ENCODE peak calls at places on chromosome 3, in eight cellular contexts. J, T, L, A, Z, F, K and U are unnamed samples.

GRCh38 chr3:141401584-141402475 is 33.5 kb downstream of the ZBTB38 start:
- DNase-seq in J (no peak), T (peak; percentile 37), L (peak; percentile 56), A (peak; percentile 41), Z (peak; percentile 84), F (no peak), K (peak; percentile 77), U (peak; percentile 69)

GRCh38 chr3:160554980-160555379 is 10.4 kb downstream of the KPNA4 start:
- DNase-seq in J (no peak), T (no peak), L (no peak), A (no peak), Z (no peak), F (no peak), K (no peak), U (no peak)

GRCh38 chr3:156443079-156443478 is 111.8 kb downstream of the SSR3 start:
- DNase-seq in J (peak; percentile 37), T (no peak), L (no peak), A (no peak), Z (peak; percentile 63), F (no peak), K (no peak), U (no peak)

GRCh38 chr3:134965849-134966248 is 170.8 kb downstream of the EPHB1 start:
- DNase-seq in J (no peak), T (no peak), L (no peak), A (no peak), Z (peak; percentile 31), F (no peak), K (no peak), U (no peak)

GRCh38 chr3:134039161-134039862 is 9.6 kb upstream of the SLCO2A1 start:
- DNase-seq in J (no peak), T (no peak), L (no peak), A (no peak), Z (peak; percentile 81), F (no peak), K (peak; percentile 84), U (no peak)

GRCh38 chr3:122948398-122948797 is 79.2 kb downstream of the SEMA5B start:
- DNase-seq in J (no peak), T (no peak), L (peak; percentile 12), A (no peak), Z (peak; percentile 71), F (no peak), K (no peak), U (no peak)

GRCh38 chr3:168071535-168071934 is 24.2 kb downstream of the GOLIM4 start:
- DNase-seq in J (peak; percentile 79), T (peak; percentile 55), L (peak; percentile 61), A (peak; percentile 58), Z (no peak), F (no peak), K (no peak), U (no peak)

GRCh38 chr3:76310661-76311060 is 525.3 kb upstream of the ZNF717 start:
- DNase-seq in J (no peak), T (peak; percentile 22), L (no peak), A (no peak), Z (no peak), F (no peak), K (no peak), U (no peak)

GRCh38 chr3:177905173-177905894 is 630.9 kb upstream of the KCNMB2 start:
- DNase-seq in J (peak; percentile 83), T (peak; percentile 76), L (no peak), A (peak; percentile 87), Z (no peak), F (no peak), K (no peak), U (no peak)

GRCh38 chr3:5190147-5190791 is 2.8 kb downstream of the EDEM1 start:
- DNase-seq in J (no peak), T (no peak), L (no peak), A (no peak), Z (no peak), F (no peak), K (no peak), U (no peak)

GRCh38 chr3:66055319-66055718 is 16.6 kb upstream of the MAGI1 start:
- DNase-seq in J (no peak), T (no peak), L (no peak), A (no peak), Z (no peak), F (no peak), K (no peak), U (no peak)

GRCh38 chr3:127820871-127821853 is 1.2 kb downstream of the MGLL start:
- DNase-seq in J (no peak), T (peak; percentile 73), L (no peak), A (peak; percentile 61), Z (peak; percentile 37), F (no peak), K (peak; percentile 80), U (peak; percentile 84)

GRCh38 chr3:127819656-127820055 is 2.7 kb downstream of the MGLL start:
- DNase-seq in J (no peak), T (no peak), L (no peak), A (no peak), Z (peak; percentile 31), F (no peak), K (no peak), U (no peak)

GRCh38 chr3:127822166-127822835 is at the start of gene MGLL:
- DNase-seq in J (peak; percentile 32), T (peak; percentile 44), L (peak; percentile 43), A (peak; percentile 55), Z (peak; percentile 69), F (no peak), K (no peak), U (peak; percentile 61)

GRCh38 chr3:127819086-127819485 is 3.2 kb downstream of the MGLL start:
- DNase-seq in J (no peak), T (no peak), L (no peak), A (no peak), Z (peak; percentile 52), F (no peak), K (no peak), U (no peak)

DNA sequence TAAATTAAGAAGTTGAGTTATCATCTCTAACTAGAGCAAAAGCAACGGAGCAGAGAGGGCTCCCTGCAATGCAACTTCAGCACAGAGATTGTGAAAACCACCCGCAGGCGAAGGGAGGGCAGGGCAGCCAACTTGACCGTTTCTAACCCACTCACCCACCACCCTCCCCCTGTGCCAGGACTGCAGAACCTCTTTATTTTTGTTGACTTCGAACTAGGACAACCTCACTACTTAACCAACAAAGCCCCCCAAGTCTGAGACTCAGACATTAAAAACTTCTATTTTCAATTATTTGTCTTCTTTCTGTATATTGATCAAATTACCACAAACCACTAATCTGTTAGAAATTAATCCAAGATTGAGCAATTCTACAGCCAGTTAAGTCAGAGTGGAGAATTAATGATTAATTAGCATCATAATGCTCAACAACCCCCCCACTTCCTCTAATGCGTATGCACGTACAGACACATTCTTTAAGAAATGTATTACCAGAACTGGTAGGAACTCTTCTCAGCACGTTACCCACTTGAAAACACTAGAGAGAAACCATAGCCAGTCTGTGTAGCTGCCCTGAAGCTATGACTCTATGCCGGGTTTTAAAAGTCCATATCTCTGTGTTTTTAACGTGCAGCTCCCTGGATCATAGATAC is 2.0 kb downstream of the MGLL start:
- DNase-seq in J (no peak), T (peak; percentile 68), L (peak; percentile 43), A (peak; percentile 49), Z (peak; percentile 50), F (no peak), K (no peak), U (peak; percentile 82)
- H3K4me3 ChIP-seq in J (no peak overlapping the region), T (peak overlapping the region; percentile 64), L (peak overlapping the region; percentile 76), A (peak overlapping the region; percentile 81), Z (no peak overlapping the region), F (peak overlapping the region; percentile 85), K (no peak overlapping the region), U (peak overlapping the region; percentile 68)

GRCh38 chr3:113535898-113536297 is 3.5 kb downstream of the SIDT1 start:
- DNase-seq in J (no peak), T (no peak), L (peak; percentile 41), A (no peak), Z (peak; percentile 51), F (no peak), K (no peak), U (no peak)
- TF ChIP-seq CTCF in J (peak; percentile 21), T (no peak), L (peak; percentile 13), A (peak; percentile 29), Z (peak; percentile 79), F (no peak), K (no peak), U (no peak)

DNA sequence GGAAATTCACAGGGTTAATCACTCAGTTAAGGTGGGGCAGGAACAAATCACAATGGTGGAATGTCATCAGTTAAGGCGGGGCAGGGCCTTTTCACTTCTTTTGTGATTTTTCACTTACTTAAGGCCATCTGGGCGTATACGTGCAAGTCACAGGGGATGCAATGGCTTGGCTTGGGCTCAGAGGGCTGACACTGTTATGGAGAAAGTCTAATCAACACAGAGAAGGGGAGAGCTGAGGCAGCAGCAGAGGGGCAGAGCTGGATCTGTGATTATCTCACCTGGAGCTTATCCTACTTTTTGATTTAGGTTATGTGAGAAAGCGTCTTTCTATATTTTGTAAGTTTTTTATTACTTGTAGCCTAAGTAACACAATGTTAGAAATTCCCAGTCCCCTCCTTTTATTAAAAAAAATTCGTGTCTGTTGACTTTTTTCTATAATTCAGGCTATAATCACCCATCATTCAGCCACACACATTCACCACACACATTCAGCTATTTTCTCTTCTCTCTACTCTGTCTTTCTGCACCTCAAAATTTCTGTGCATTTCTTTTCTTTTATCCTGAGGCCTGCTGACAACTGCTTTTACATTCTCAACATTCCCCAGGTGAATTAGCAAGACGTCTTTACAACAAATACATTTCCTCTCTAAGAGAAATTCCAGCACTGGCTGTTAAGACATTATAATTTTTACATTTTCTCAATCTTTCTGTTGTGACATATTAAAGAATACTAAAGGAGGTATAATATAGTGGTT is 350.3 kb downstream of the NSUN3 start:
- DNase-seq in J (no peak), T (no peak), L (no peak), A (no peak), Z (peak; percentile 56), F (no peak), K (no peak), U (no peak)
- H3K4me3 ChIP-seq in J (no peak overlapping the region), T (no peak overlapping the region), L (no peak overlapping the region), A (no peak overlapping the region), Z (no peak overlapping the region), F (no peak overlapping the region), K (no peak overlapping the region), U (no peak overlapping the region)

GRCh38 chr3:12944413-12944812 is 103.0 kb upstream of the RPL32 start:
- DNase-seq in J (no peak), T (no peak), L (no peak), A (peak; percentile 8), Z (no peak), F (no peak), K (no peak), U (no peak)

GRCh38 chr3:12944849-12945248 is 103.5 kb upstream of the RPL32 start:
- DNase-seq in J (no peak), T (no peak), L (no peak), A (no peak), Z (no peak), F (no peak), K (no peak), U (no peak)

GRCh38 chr3:12946661-12947316 is 105.4 kb upstream of the RPL32 start:
- DNase-seq in J (no peak), T (no peak), L (no peak), A (no peak), Z (no peak), F (no peak), K (no peak), U (no peak)

GRCh38 chr3:12947504-12948369 is 106.4 kb upstream of the RPL32 start:
- DNase-seq in J (peak; percentile 77), T (peak; percentile 75), L (no peak), A (peak; percentile 85), Z (peak; percentile 77), F (no peak), K (no peak), U (no peak)

DNA sequence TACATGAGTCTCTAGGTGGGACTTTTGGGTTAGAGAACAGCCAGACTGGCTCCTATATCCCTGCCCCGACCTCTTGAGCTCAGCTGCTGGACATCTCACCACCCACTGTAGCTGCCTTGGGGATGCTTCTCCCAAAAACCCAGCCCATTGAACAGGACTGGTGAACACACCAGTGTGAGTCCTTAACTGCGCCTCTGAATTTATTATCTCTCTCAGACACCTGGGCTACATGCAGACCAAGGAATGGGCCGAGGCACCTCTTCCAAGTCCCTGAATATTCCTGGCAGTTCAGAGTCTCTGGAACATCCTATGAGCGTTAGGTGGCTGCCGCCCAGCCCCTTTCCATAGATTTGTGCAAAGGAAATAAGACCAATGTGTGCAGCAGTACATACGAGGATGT is 104.8 kb upstream of the RPL32 start:
- DNase-seq in J (no peak), T (no peak), L (no peak), A (no peak), Z (no peak), F (no peak), K (no peak), U (no peak)
- TF ChIP-seq CTCF in J (no peak), T (no peak), L (no peak), A (no peak), Z (no peak), F (no peak), K (no peak), U (no peak)